ENCODE peak calls at places on chromosomes 1 and 21, in ten cellular contexts. One of them, this sample, is unnamed.

GRCh38 chr1:68338107-68338506 is 105.8 kb upstream of the WLS start:
- DNase-seq in neural progenitor cell: no peak
- DNase-seq in kidney epithelial cell: no peak
- DNase-seq in transverse colon: no peak
- DNase-seq in thoracic aorta: no peak
- DNase-seq in astrocyte of the spinal cord: no peak
- DNase-seq in tibial nerve: no peak
- DNase-seq in choroid plexus epithelial cell: no peak
- DNase-seq in sigmoid colon: no peak
- DNase-seq in spleen: no peak
- DNase-seq in this sample: no peak

GRCh38 chr1:33152685-33153432 is 29.0 kb downstream of the TRIM62 start:
- DNase-seq in neural progenitor cell: peak
- DNase-seq in kidney epithelial cell: no peak
- DNase-seq in transverse colon: no peak
- DNase-seq in thoracic aorta: peak
- DNase-seq in astrocyte of the spinal cord: peak
- DNase-seq in tibial nerve: peak
- DNase-seq in choroid plexus epithelial cell: peak
- DNase-seq in sigmoid colon: peak
- DNase-seq in spleen: no peak
- DNase-seq in this sample: no peak

GRCh38 chr1:91885331-91885715 is 628 bp downstream of the TGFBR3 start:
- DNase-seq in neural progenitor cell: peak
- DNase-seq in kidney epithelial cell: no peak
- DNase-seq in transverse colon: peak
- DNase-seq in thoracic aorta: no peak
- DNase-seq in astrocyte of the spinal cord: no peak
- DNase-seq in tibial nerve: no peak
- DNase-seq in choroid plexus epithelial cell: no peak
- DNase-seq in sigmoid colon: peak
- DNase-seq in spleen: peak
- DNase-seq in this sample: no peak

GRCh38 chr1:242890211-242890741 is 364.8 kb downstream of the CEP170 start:
- DNase-seq in neural progenitor cell: peak
- DNase-seq in kidney epithelial cell: no peak
- DNase-seq in transverse colon: no peak
- DNase-seq in thoracic aorta: no peak
- DNase-seq in astrocyte of the spinal cord: peak
- DNase-seq in tibial nerve: no peak
- DNase-seq in choroid plexus epithelial cell: peak
- DNase-seq in sigmoid colon: no peak
- DNase-seq in spleen: no peak
- DNase-seq in this sample: no peak

GRCh38 chr1:154541231-154541630 is 17.2 kb downstream of the UBE2Q1 start:
- DNase-seq in neural progenitor cell: no peak
- DNase-seq in kidney epithelial cell: no peak
- DNase-seq in transverse colon: no peak
- DNase-seq in thoracic aorta: no peak
- DNase-seq in astrocyte of the spinal cord: no peak
- DNase-seq in tibial nerve: no peak
- DNase-seq in choroid plexus epithelial cell: no peak
- DNase-seq in sigmoid colon: no peak
- DNase-seq in spleen: peak
- DNase-seq in this sample: no peak

GRCh38 chr1:235918032-235918431 is 51.3 kb upstream of the LYST start:
- DNase-seq in neural progenitor cell: no peak
- DNase-seq in kidney epithelial cell: no peak
- DNase-seq in transverse colon: no peak
- DNase-seq in thoracic aorta: no peak
- DNase-seq in astrocyte of the spinal cord: no peak
- DNase-seq in tibial nerve: no peak
- DNase-seq in choroid plexus epithelial cell: no peak
- DNase-seq in sigmoid colon: peak
- DNase-seq in spleen: no peak
- DNase-seq in this sample: no peak

GRCh38 chr21:29449306-29449940 is 150.7 kb downstream of the BACH1 start:
- DNase-seq in neural progenitor cell: no peak
- DNase-seq in kidney epithelial cell: no peak
- DNase-seq in transverse colon: no peak
- DNase-seq in thoracic aorta: no peak
- DNase-seq in astrocyte of the spinal cord: no peak
- DNase-seq in tibial nerve: no peak
- DNase-seq in choroid plexus epithelial cell: peak
- DNase-seq in sigmoid colon: no peak
- DNase-seq in spleen: no peak
- DNase-seq in this sample: no peak

GRCh38 chr1:214008791-214009612 is 21.2 kb downstream of the PROX1 start:
- DNase-seq in neural progenitor cell: peak
- DNase-seq in kidney epithelial cell: no peak
- DNase-seq in transverse colon: no peak
- DNase-seq in thoracic aorta: no peak
- DNase-seq in astrocyte of the spinal cord: no peak
- DNase-seq in tibial nerve: no peak
- DNase-seq in choroid plexus epithelial cell: no peak
- DNase-seq in sigmoid colon: no peak
- DNase-seq in spleen: no peak
- DNase-seq in this sample: no peak

GRCh38 chr1:117049857-117050256 is 10.3 kb upstream of the TTF2 start:
- DNase-seq in neural progenitor cell: no peak
- DNase-seq in kidney epithelial cell: no peak
- DNase-seq in transverse colon: no peak
- DNase-seq in thoracic aorta: no peak
- DNase-seq in astrocyte of the spinal cord: no peak
- DNase-seq in tibial nerve: peak
- DNase-seq in choroid plexus epithelial cell: no peak
- DNase-seq in sigmoid colon: no peak
- DNase-seq in spleen: no peak
- DNase-seq in this sample: no peak

GRCh38 chr1:215376544-215377264 is 190.4 kb upstream of the KCTD3 start:
- DNase-seq in neural progenitor cell: no peak
- DNase-seq in kidney epithelial cell: no peak
- DNase-seq in transverse colon: no peak
- DNase-seq in thoracic aorta: no peak
- DNase-seq in astrocyte of the spinal cord: peak
- DNase-seq in tibial nerve: peak
- DNase-seq in choroid plexus epithelial cell: peak
- DNase-seq in sigmoid colon: no peak
- DNase-seq in spleen: no peak
- DNase-seq in this sample: no peak

GRCh38 chr1:61083014-61083798 is 845 bp downstream of the NFIA start:
- DNase-seq in neural progenitor cell: peak
- DNase-seq in kidney epithelial cell: no peak
- DNase-seq in transverse colon: peak
- DNase-seq in thoracic aorta: no peak
- DNase-seq in astrocyte of the spinal cord: no peak
- DNase-seq in tibial nerve: no peak
- DNase-seq in choroid plexus epithelial cell: no peak
- DNase-seq in sigmoid colon: no peak
- DNase-seq in spleen: peak
- DNase-seq in this sample: no peak

GRCh38 chr21:41958886-41959563 is 5.2 kb upstream of the C2CD2 start:
- DNase-seq in neural progenitor cell: no peak
- DNase-seq in kidney epithelial cell: no peak
- DNase-seq in transverse colon: no peak
- DNase-seq in thoracic aorta: peak
- DNase-seq in astrocyte of the spinal cord: no peak
- DNase-seq in tibial nerve: no peak
- DNase-seq in choroid plexus epithelial cell: no peak
- DNase-seq in sigmoid colon: no peak
- DNase-seq in spleen: no peak
- DNase-seq in this sample: no peak

GRCh38 chr21:43810505-43811261 is 21.3 kb downstream of the RRP1 start:
- DNase-seq in neural progenitor cell: peak
- DNase-seq in kidney epithelial cell: no peak
- DNase-seq in transverse colon: peak
- DNase-seq in thoracic aorta: no peak
- DNase-seq in astrocyte of the spinal cord: peak
- DNase-seq in tibial nerve: peak
- DNase-seq in choroid plexus epithelial cell: peak
- DNase-seq in sigmoid colon: peak
- DNase-seq in spleen: peak
- DNase-seq in this sample: no peak
- H3K4me3 ChIP-seq in neural progenitor cell: no peak
- H3K4me3 ChIP-seq in kidney epithelial cell: no peak
- H3K4me3 ChIP-seq in transverse colon: no peak
- H3K4me3 ChIP-seq in thoracic aorta: no peak
- H3K4me3 ChIP-seq in astrocyte of the spinal cord: no peak
- H3K4me3 ChIP-seq in tibial nerve: peak
- H3K4me3 ChIP-seq in choroid plexus epithelial cell: no peak
- H3K4me3 ChIP-seq in sigmoid colon: no peak
- H3K4me3 ChIP-seq in spleen: no peak
- H3K4me3 ChIP-seq in this sample: no peak

DNA sequence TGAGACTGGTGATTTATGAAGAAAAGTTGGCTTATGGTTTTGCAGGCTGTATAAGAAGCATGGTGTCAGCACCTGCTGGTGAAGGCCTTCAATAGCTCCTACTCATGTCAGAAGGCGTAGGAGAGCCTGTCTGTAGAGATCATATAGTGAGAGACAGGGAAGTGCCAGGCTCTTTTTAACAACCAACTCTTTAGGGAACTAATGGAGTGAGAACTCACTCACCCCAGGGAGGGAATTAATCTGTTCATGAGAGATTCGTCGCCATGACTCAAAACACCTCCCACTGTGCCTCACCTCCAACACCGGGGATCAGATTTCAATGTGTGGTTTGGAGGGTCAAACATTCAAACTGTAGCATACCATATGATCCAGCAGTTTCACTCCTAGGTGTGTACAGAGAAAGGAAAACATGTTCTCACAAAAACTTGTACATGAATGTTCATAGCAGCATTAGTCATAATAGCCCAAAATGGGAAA is 72.6 kb downstream of the TTC3 start:
- DNase-seq in neural progenitor cell: peak
- DNase-seq in kidney epithelial cell: peak
- DNase-seq in transverse colon: no peak
- DNase-seq in thoracic aorta: no peak
- DNase-seq in astrocyte of the spinal cord: peak
- DNase-seq in tibial nerve: no peak
- DNase-seq in choroid plexus epithelial cell: peak
- DNase-seq in sigmoid colon: no peak
- DNase-seq in spleen: no peak
- DNase-seq in this sample: no peak
- TF ChIP-seq CTCF in neural progenitor cell: no peak
- TF ChIP-seq CTCF in kidney epithelial cell: no peak
- TF ChIP-seq CTCF in transverse colon: no peak
- TF ChIP-seq CTCF in thoracic aorta: no peak
- TF ChIP-seq CTCF in astrocyte of the spinal cord: peak
- TF ChIP-seq CTCF in tibial nerve: no peak
- TF ChIP-seq CTCF in choroid plexus epithelial cell: peak
- TF ChIP-seq CTCF in sigmoid colon: no peak
- TF ChIP-seq CTCF in spleen: no peak
- TF ChIP-seq CTCF in this sample: no peak

GRCh38 chr1:12344611-12345299 is 114.9 kb downstream of the VPS13D start:
- DNase-seq in neural progenitor cell: no peak
- DNase-seq in kidney epithelial cell: no peak
- DNase-seq in transverse colon: peak
- DNase-seq in thoracic aorta: no peak
- DNase-seq in astrocyte of the spinal cord: no peak
- DNase-seq in tibial nerve: peak
- DNase-seq in choroid plexus epithelial cell: no peak
- DNase-seq in sigmoid colon: peak
- DNase-seq in spleen: no peak
- DNase-seq in this sample: no peak

GRCh38 chr1:12341667-12342066 is 111.8 kb downstream of the VPS13D start:
- DNase-seq in neural progenitor cell: no peak
- DNase-seq in kidney epithelial cell: no peak
- DNase-seq in transverse colon: no peak
- DNase-seq in thoracic aorta: no peak
- DNase-seq in astrocyte of the spinal cord: no peak
- DNase-seq in tibial nerve: no peak
- DNase-seq in choroid plexus epithelial cell: no peak
- DNase-seq in sigmoid colon: no peak
- DNase-seq in spleen: no peak
- DNase-seq in this sample: no peak

GRCh38 chr1:12342261-12343003 is 112.6 kb downstream of the VPS13D start:
- DNase-seq in neural progenitor cell: no peak
- DNase-seq in kidney epithelial cell: peak
- DNase-seq in transverse colon: no peak
- DNase-seq in thoracic aorta: no peak
- DNase-seq in astrocyte of the spinal cord: no peak
- DNase-seq in tibial nerve: no peak
- DNase-seq in choroid plexus epithelial cell: peak
- DNase-seq in sigmoid colon: no peak
- DNase-seq in spleen: no peak
- DNase-seq in this sample: no peak

GRCh38 chr1:12345350-12346217 is 115.8 kb downstream of the VPS13D start:
- DNase-seq in neural progenitor cell: no peak
- DNase-seq in kidney epithelial cell: no peak
- DNase-seq in transverse colon: no peak
- DNase-seq in thoracic aorta: no peak
- DNase-seq in astrocyte of the spinal cord: no peak
- DNase-seq in tibial nerve: no peak
- DNase-seq in choroid plexus epithelial cell: no peak
- DNase-seq in sigmoid colon: no peak
- DNase-seq in spleen: no peak
- DNase-seq in this sample: no peak

DNA sequence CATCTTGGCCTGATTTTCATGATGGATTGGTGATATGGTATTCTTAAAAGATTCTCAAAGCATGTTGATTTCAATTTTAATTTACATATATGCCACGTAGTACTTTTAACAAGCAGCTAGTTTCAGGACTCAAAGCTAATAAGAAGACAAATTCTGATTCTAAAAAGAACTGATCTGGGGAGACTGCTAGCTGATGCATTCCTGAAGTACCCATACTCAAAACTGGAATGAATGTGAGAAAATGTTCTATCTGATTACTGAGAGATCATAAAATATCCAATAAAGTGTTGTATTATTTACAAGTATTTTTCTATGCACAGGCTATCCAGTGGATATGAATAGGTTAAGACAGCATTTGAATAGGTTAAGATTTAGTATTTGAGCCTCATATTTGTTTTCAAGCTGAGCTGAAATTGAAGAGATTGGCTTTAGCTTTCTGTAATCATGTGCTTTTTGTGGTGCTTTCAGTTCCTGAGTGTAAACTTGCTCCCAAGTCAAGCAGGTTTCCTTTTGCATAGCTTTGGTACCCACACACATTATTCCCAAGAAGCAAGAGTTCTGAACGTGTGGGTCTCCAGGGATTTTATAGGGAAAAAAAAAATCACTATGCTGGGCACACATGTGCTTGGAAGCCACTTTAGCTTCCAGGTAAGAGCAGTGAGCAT is 114.1 kb downstream of the VPS13D start:
- DNase-seq in neural progenitor cell: no peak
- DNase-seq in kidney epithelial cell: no peak
- DNase-seq in transverse colon: no peak
- DNase-seq in thoracic aorta: no peak
- DNase-seq in astrocyte of the spinal cord: no peak
- DNase-seq in tibial nerve: no peak
- DNase-seq in choroid plexus epithelial cell: no peak
- DNase-seq in sigmoid colon: no peak
- DNase-seq in spleen: no peak
- DNase-seq in this sample: no peak
- H3K4me3 ChIP-seq in neural progenitor cell: no peak
- H3K4me3 ChIP-seq in kidney epithelial cell: no peak
- H3K4me3 ChIP-seq in transverse colon: no peak
- H3K4me3 ChIP-seq in thoracic aorta: peak
- H3K4me3 ChIP-seq in astrocyte of the spinal cord: no peak
- H3K4me3 ChIP-seq in tibial nerve: peak
- H3K4me3 ChIP-seq in choroid plexus epithelial cell: no peak
- H3K4me3 ChIP-seq in sigmoid colon: no peak
- H3K4me3 ChIP-seq in spleen: no peak
- H3K4me3 ChIP-seq in this sample: no peak

GRCh38 chr1:207919523-207920210 is 8.7 kb upstream of the CD34 start:
- DNase-seq in neural progenitor cell: no peak
- DNase-seq in kidney epithelial cell: no peak
- DNase-seq in transverse colon: no peak
- DNase-seq in thoracic aorta: no peak
- DNase-seq in astrocyte of the spinal cord: no peak
- DNase-seq in tibial nerve: no peak
- DNase-seq in choroid plexus epithelial cell: no peak
- DNase-seq in sigmoid colon: peak
- DNase-seq in spleen: no peak
- DNase-seq in this sample: no peak
- TF ChIP-seq CTCF in neural progenitor cell: no peak
- TF ChIP-seq CTCF in kidney epithelial cell: no peak
- TF ChIP-seq CTCF in transverse colon: no peak
- TF ChIP-seq CTCF in thoracic aorta: no peak
- TF ChIP-seq CTCF in astrocyte of the spinal cord: no peak
- TF ChIP-seq CTCF in tibial nerve: no peak
- TF ChIP-seq CTCF in choroid plexus epithelial cell: no peak
- TF ChIP-seq CTCF in sigmoid colon: no peak
- TF ChIP-seq CTCF in spleen: no peak
- TF ChIP-seq CTCF in this sample: no peak